ENCODE peak calls at places on chromosomes 3 and 15, in five cellular contexts. One of them, this sample, is unnamed.

GRCh38 chr3:198107840-198108734 is 148.1 kb downstream of the LMLN start:
- DNase-seq in stomach: no peak
- DNase-seq in IMR-90: peak
- DNase-seq in PC-3: peak
- DNase-seq in HepG2: no peak
- DNase-seq in this sample: no peak

GRCh38 chr15:31483053-31483923 is 156.7 kb downstream of the KLF13 start:
- DNase-seq in PC-3: no peak
- DNase-seq in HepG2: no peak
- DNase-seq in stomach: peak
- DNase-seq in IMR-90: no peak
- DNase-seq in this sample: no peak

GRCh38 chr3:164723396-164723795 is 354.9 kb downstream of the SI start:
- DNase-seq in IMR-90: no peak
- DNase-seq in HepG2: peak
- DNase-seq in PC-3: no peak
- DNase-seq in stomach: no peak
- DNase-seq in this sample: peak

GRCh38 chr3:194200422-194201060 is 64.6 kb downstream of the HES1 start:
- DNase-seq in stomach: no peak
- DNase-seq in HepG2: no peak
- DNase-seq in IMR-90: no peak
- DNase-seq in PC-3: no peak
- DNase-seq in this sample: no peak

GRCh38 chr3:31159331-31160039 is 265.0 kb upstream of the GADL1 start:
- DNase-seq in IMR-90: no peak
- DNase-seq in PC-3: no peak
- DNase-seq in stomach: no peak
- DNase-seq in HepG2: no peak
- DNase-seq in this sample: no peak

GRCh38 chr3:64815691-64816225 is 128.0 kb upstream of the ADAMTS9 start:
- DNase-seq in IMR-90: no peak
- DNase-seq in PC-3: no peak
- DNase-seq in stomach: no peak
- DNase-seq in HepG2: no peak
- DNase-seq in this sample: peak

GRCh38 chr3:94028093-94028837 is at the start of gene STX19:
- DNase-seq in HepG2: no peak
- DNase-seq in stomach: no peak
- DNase-seq in PC-3: peak
- DNase-seq in IMR-90: no peak
- DNase-seq in this sample: no peak

GRCh38 chr3:97960561-97961275 is 11.5 kb downstream of the RIOX2 start:
- DNase-seq in stomach: no peak
- DNase-seq in HepG2: no peak
- DNase-seq in PC-3: no peak
- DNase-seq in IMR-90: no peak
- DNase-seq in this sample: no peak

GRCh38 chr3:65617209-65617608 is 421.5 kb downstream of the MAGI1 start:
- DNase-seq in stomach: no peak
- DNase-seq in IMR-90: no peak
- DNase-seq in PC-3: no peak
- DNase-seq in HepG2: no peak
- DNase-seq in this sample: no peak

GRCh38 chr3:128470134-128470915 is 3.6 kb upstream of the DNAJB8 start:
- DNase-seq in stomach: no peak
- DNase-seq in PC-3: no peak
- DNase-seq in IMR-90: no peak
- DNase-seq in HepG2: no peak
- DNase-seq in this sample: no peak

GRCh38 chr3:81965696-81966095 is 204.3 kb upstream of the GBE1 start:
- DNase-seq in IMR-90: no peak
- DNase-seq in HepG2: no peak
- DNase-seq in PC-3: no peak
- DNase-seq in stomach: no peak
- DNase-seq in this sample: no peak

GRCh38 chr3:136250862-136251460 is 821 bp downstream of the PCCB start:
- DNase-seq in stomach: peak
- DNase-seq in IMR-90: peak
- DNase-seq in PC-3: peak
- DNase-seq in HepG2: peak
- DNase-seq in this sample: peak

GRCh38 chr3:172904817-172905479 is 154.4 kb downstream of the ECT2 start:
- DNase-seq in IMR-90: no peak
- DNase-seq in HepG2: no peak
- DNase-seq in PC-3: no peak
- DNase-seq in stomach: no peak
- DNase-seq in this sample: peak

GRCh38 chr3:131543714-131544113 is 40.9 kb upstream of the MRPL3 start:
- DNase-seq in stomach: peak
- DNase-seq in HepG2: no peak
- DNase-seq in PC-3: peak
- DNase-seq in IMR-90: peak
- DNase-seq in this sample: peak

GRCh38 chr3:139447486-139447885 is 28.8 kb downstream of the RBP2 start:
- DNase-seq in HepG2: no peak
- DNase-seq in stomach: no peak
- DNase-seq in IMR-90: no peak
- DNase-seq in PC-3: no peak
- DNase-seq in this sample: no peak

GRCh38 chr15:65079580-65079979 is 3.0 kb downstream of the KBTBD13 start:
- DNase-seq in IMR-90: no peak
- DNase-seq in PC-3: no peak
- DNase-seq in HepG2: no peak
- DNase-seq in stomach: no peak
- DNase-seq in this sample: no peak

GRCh38 chr3:106212658-106213222 is 343.9 kb upstream of the CBLB start:
- DNase-seq in IMR-90: peak
- DNase-seq in PC-3: peak
- DNase-seq in stomach: no peak
- DNase-seq in HepG2: no peak
- DNase-seq in this sample: no peak

GRCh38 chr3:142861926-142862325 is 27.0 kb downstream of the PCOLCE2 start:
- DNase-seq in stomach: no peak
- DNase-seq in PC-3: no peak
- DNase-seq in HepG2: no peak
- DNase-seq in IMR-90: no peak
- DNase-seq in this sample: no peak

GRCh38 chr15:66842710-66843441 is 140.8 kb downstream of the SMAD6 start:
- DNase-seq in stomach: peak
- DNase-seq in HepG2: peak
- DNase-seq in IMR-90: peak
- DNase-seq in PC-3: peak
- DNase-seq in this sample: peak

GRCh38 chr3:61725851-61726333 is 164.5 kb downstream of the PTPRG start:
- DNase-seq in HepG2: peak
- DNase-seq in PC-3: no peak
- DNase-seq in stomach: no peak
- DNase-seq in IMR-90: peak
- DNase-seq in this sample: peak

GRCh38 chr15:72968531-72968922 is 83.7 kb upstream of the NEO1 start:
- DNase-seq in PC-3: peak
- DNase-seq in stomach: peak
- DNase-seq in HepG2: no peak
- DNase-seq in IMR-90: no peak
- DNase-seq in this sample: peak

GRCh38 chr15:90259524-90259923 is 5.9 kb upstream of the NGRN start:
- DNase-seq in stomach: no peak
- DNase-seq in HepG2: no peak
- DNase-seq in IMR-90: peak
- DNase-seq in PC-3: peak
- DNase-seq in this sample: no peak

GRCh38 chr3:184241447-184242296 is 7.1 kb downstream of the ALG3 start:
- DNase-seq in PC-3: no peak
- DNase-seq in IMR-90: peak
- DNase-seq in stomach: peak
- DNase-seq in HepG2: peak
- DNase-seq in this sample: no peak

GRCh38 chr3:194485876-194486539 is 794 bp downstream of the ATP13A3 start:
- DNase-seq in HepG2: no peak
- DNase-seq in stomach: peak
- DNase-seq in IMR-90: peak
- DNase-seq in PC-3: peak
- DNase-seq in this sample: peak

GRCh38 chr3:108119398-108120109 is 28.7 kb upstream of the CD47 start:
- DNase-seq in IMR-90: no peak
- DNase-seq in PC-3: no peak
- DNase-seq in HepG2: no peak
- DNase-seq in stomach: no peak
- DNase-seq in this sample: no peak

GRCh38 chr15:62931650-62932049 is 110.9 kb upstream of the TPM1 start:
- DNase-seq in PC-3: no peak
- DNase-seq in stomach: no peak
- DNase-seq in IMR-90: no peak
- DNase-seq in HepG2: no peak
- DNase-seq in this sample: no peak
- H3K27ac ChIP-seq in PC-3: no peak
- H3K27ac ChIP-seq in stomach: no peak
- H3K27ac ChIP-seq in IMR-90: no peak
- H3K27ac ChIP-seq in HepG2: no peak
- H3K27ac ChIP-seq in this sample: no peak

DNA sequence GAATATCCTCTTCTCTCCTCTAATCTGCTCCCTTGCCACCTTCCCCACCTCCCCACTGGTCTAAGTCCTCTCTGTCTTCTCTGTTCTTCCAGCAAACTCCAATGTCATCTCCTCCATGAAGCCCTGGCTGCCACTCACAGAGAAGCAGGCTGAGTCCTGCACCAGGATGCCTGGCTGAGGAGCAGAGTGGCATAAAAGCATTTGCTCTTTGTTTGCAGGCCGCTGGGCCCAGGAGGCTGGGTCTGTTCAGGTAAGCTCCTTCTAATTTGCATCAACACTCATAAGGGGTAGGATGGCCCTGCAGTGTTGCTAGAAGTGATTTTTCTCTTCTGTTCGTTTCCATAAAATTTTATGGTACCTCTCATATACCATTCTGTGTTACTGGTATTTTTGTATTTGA is 43.2 kb upstream of the KLHL25 start:
- DNase-seq in HepG2: no peak
- DNase-seq in stomach: peak
- DNase-seq in PC-3: no peak
- DNase-seq in IMR-90: no peak
- DNase-seq in this sample: no peak
- H3K27ac ChIP-seq in HepG2: no peak
- H3K27ac ChIP-seq in stomach: peak
- H3K27ac ChIP-seq in PC-3: no peak
- H3K27ac ChIP-seq in IMR-90: no peak
- H3K27ac ChIP-seq in this sample: no peak

GRCh38 chr3:190261015-190261414 is 61.2 kb downstream of the CLDN1 start:
- DNase-seq in PC-3: no peak
- DNase-seq in IMR-90: peak
- DNase-seq in HepG2: no peak
- DNase-seq in stomach: no peak
- DNase-seq in this sample: no peak

GRCh38 chr3:190265126-190265525 is 57.1 kb downstream of the CLDN1 start:
- DNase-seq in PC-3: no peak
- DNase-seq in stomach: no peak
- DNase-seq in IMR-90: no peak
- DNase-seq in HepG2: no peak
- DNase-seq in this sample: peak

GRCh38 chr3:190260301-190260700 is 61.9 kb downstream of the CLDN1 start:
- DNase-seq in HepG2: no peak
- DNase-seq in stomach: no peak
- DNase-seq in IMR-90: peak
- DNase-seq in PC-3: no peak
- DNase-seq in this sample: no peak

GRCh38 chr3:190258634-190259033 is 63.6 kb downstream of the CLDN1 start:
- DNase-seq in HepG2: peak
- DNase-seq in IMR-90: peak
- DNase-seq in PC-3: no peak
- DNase-seq in stomach: no peak
- DNase-seq in this sample: no peak

GRCh38 chr3:190261740-190262139 is 60.5 kb downstream of the CLDN1 start:
- DNase-seq in IMR-90: peak
- DNase-seq in stomach: no peak
- DNase-seq in HepG2: no peak
- DNase-seq in PC-3: no peak
- DNase-seq in this sample: no peak
- H3K27ac ChIP-seq in IMR-90: no peak
- H3K27ac ChIP-seq in stomach: no peak
- H3K27ac ChIP-seq in HepG2: no peak
- H3K27ac ChIP-seq in PC-3: no peak
- H3K27ac ChIP-seq in this sample: no peak

DNA sequence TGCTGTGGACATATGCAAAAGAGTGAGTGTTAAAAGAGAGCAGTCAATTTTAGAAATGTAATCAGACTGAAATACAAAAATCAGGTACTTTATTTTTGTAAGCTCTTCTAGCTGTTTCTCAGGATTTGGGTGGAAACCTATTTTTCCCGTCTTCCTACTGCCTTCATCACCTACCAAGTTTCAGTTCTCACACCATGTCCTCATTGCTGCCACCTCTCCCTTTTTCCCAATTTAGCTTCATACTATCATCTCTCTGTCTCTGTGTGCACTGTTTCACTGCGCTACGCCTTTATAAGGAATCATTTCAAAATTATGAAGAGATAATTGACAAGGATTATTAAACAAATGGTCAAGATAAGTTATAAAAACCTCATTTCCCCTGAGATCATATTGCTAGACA is 7.7 kb downstream of the SRP14 start:
- DNase-seq in IMR-90: no peak
- DNase-seq in stomach: no peak
- DNase-seq in PC-3: no peak
- DNase-seq in HepG2: no peak
- DNase-seq in this sample: no peak
- H3K27ac ChIP-seq in IMR-90: no peak
- H3K27ac ChIP-seq in stomach: no peak
- H3K27ac ChIP-seq in PC-3: no peak
- H3K27ac ChIP-seq in HepG2: no peak
- H3K27ac ChIP-seq in this sample: no peak

DNA sequence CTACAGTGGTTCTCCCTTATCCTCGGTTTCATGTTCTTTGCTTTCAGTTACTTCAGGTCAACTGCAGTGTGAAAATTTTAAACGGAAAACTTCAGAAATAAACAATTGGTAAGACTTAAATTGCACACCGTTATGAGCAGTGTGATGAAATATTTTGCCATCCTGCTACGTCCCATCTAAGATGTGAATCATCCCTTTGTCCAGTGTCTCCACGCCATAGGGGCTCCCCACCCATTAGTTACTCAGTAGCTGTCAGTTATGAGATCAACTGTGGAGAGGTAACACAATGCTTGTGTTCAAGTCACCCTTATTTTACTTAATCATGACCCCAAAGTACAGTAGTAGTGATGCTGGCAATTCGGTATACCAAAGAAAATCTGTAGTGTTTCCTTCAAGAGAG is 47.4 kb downstream of the TJP1 start:
- DNase-seq in IMR-90: peak
- DNase-seq in PC-3: peak
- DNase-seq in stomach: no peak
- DNase-seq in HepG2: peak
- DNase-seq in this sample: peak
- H3K27ac ChIP-seq in IMR-90: no peak
- H3K27ac ChIP-seq in PC-3: no peak
- H3K27ac ChIP-seq in stomach: no peak
- H3K27ac ChIP-seq in HepG2: no peak
- H3K27ac ChIP-seq in this sample: peak

GRCh38 chr3:58028902-58029301 is 20.7 kb downstream of the FLNB start:
- DNase-seq in IMR-90: no peak
- DNase-seq in stomach: no peak
- DNase-seq in PC-3: peak
- DNase-seq in HepG2: no peak
- DNase-seq in this sample: no peak
- H3K27ac ChIP-seq in IMR-90: no peak
- H3K27ac ChIP-seq in stomach: no peak
- H3K27ac ChIP-seq in PC-3: peak
- H3K27ac ChIP-seq in HepG2: peak
- H3K27ac ChIP-seq in this sample: no peak

GRCh38 chr3:57948782-57949242 is 59.4 kb upstream of the FLNB start:
- DNase-seq in PC-3: no peak
- DNase-seq in stomach: no peak
- DNase-seq in HepG2: peak
- DNase-seq in IMR-90: no peak
- DNase-seq in this sample: no peak
- H3K27ac ChIP-seq in PC-3: no peak
- H3K27ac ChIP-seq in stomach: no peak
- H3K27ac ChIP-seq in HepG2: peak
- H3K27ac ChIP-seq in IMR-90: no peak
- H3K27ac ChIP-seq in this sample: no peak